ENCODE peak calls at places on chromosomes 4 and X, in six cellular contexts. D is HCT116, R is MM.1S, O is neural progenitor cell, I is H1, V is A673. S is an unnamed sample.

GRCh38 chrX:121579016-121579760 is 531.8 kb downstream of the GLUD2 start:
- DNase-seq in D (peak), R (peak), O (peak), I (no peak), V (peak), S (no peak)

GRCh38 chr4:5278213-5278612 is 226.9 kb downstream of the STK32B start:
- DNase-seq in D (no peak), R (no peak), O (no peak), I (no peak), V (no peak), S (no peak)

GRCh38 chrX:154142950-154143745 is 895 bp upstream of the OPN1LW start:
- DNase-seq in D (no peak), R (no peak), O (no peak), I (no peak), V (no peak), S (no peak)

GRCh38 chrX:154761977-154762528 is 611 bp upstream of the DKC1 start:
- DNase-seq in D (no peak), R (no peak), O (no peak), I (no peak), V (no peak), S (no peak)

GRCh38 chrX:150907474-150907873 is 9.0 kb upstream of the CD99L2 start:
- DNase-seq in D (no peak), R (no peak), O (no peak), I (no peak), V (no peak), S (no peak)

GRCh38 chr4:40197879-40198689 is 1.3 kb downstream of the RHOH start:
- DNase-seq in D (no peak), R (peak), O (no peak), I (no peak), V (peak), S (no peak)

GRCh38 chr4:2335729-2336101 is 73.8 kb upstream of the MXD4 start:
- DNase-seq in D (no peak), R (no peak), O (no peak), I (no peak), V (no peak), S (no peak)

GRCh38 chr4:92381640-92382039 is 77.9 kb downstream of the GRID2 start:
- DNase-seq in D (no peak), R (no peak), O (no peak), I (no peak), V (peak), S (no peak)

GRCh38 chrX:24153796-24154189 is 4.3 kb downstream of the ZFX start:
- DNase-seq in D (no peak), R (no peak), O (no peak), I (no peak), V (no peak), S (peak)

GRCh38 chr4:10587697-10588096 is 96.9 kb downstream of the CLNK start:
- DNase-seq in D (no peak), R (no peak), O (no peak), I (no peak), V (no peak), S (no peak)

GRCh38 chrX:19924285-19924684 is 36.9 kb upstream of the SH3KBP1 start:
- DNase-seq in D (no peak), R (peak), O (no peak), I (no peak), V (no peak), S (no peak)

GRCh38 chr4:186105721-186106335 is 1.3 kb downstream of the FAM149A start:
- DNase-seq in D (no peak), R (peak), O (peak), I (no peak), V (peak), S (no peak)
- TF ChIP-seq EZH2 in D (no peak), R (no peak), O (peak), I (peak), V (peak), S (no peak)

DNA sequence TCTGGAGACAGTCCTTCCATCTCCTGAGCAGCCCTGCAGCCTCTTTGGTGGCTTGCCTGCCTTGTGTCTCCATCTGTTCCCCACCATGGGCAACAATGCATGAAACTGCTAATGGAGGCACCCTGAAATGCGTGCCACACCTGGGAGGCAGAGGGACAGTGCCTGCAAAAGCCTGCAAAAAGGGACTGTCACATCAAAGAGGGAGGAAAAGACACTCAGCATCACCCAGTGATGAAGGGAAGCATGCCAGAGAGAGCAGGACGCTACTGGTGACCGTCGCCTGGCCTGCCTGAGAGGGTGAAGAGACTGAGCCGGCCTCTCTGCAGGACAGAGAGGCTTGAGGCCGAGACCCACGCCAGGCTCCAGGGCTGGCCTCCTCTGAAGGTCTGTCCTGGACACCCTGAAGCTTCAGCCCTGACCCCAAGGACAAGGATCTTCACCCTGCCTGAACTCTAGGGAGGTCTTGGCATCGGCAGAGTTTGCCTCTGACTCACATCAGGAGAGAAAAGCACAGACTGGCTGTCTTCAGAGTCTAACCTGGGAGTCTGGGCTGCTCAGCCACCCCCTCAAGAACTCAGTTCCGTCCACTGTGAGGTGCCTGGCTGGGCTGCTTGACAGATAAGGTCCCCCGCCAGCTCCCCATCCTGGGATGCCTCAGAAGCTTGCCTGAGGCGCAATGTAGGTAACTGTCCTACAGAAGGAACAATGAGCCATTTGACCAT is 8.1 kb downstream of the ACSL1 start:
- DNase-seq in D (no peak), R (no peak), O (no peak), I (no peak), V (no peak), S (no peak)
- H3K27ac ChIP-seq in D (no peak), R (no peak), O (no peak), I (no peak), V (no peak), S (no peak)

GRCh38 chr4:163335384-163335783 is 3.0 kb upstream of the NPY1R start:
- DNase-seq in D (no peak), R (no peak), O (no peak), I (no peak), V (no peak), S (no peak)

GRCh38 chr4:163332526-163333405 is at the start of gene NPY1R:
- DNase-seq in D (peak), R (peak), O (peak), I (peak), V (peak), S (peak)

GRCh38 chr4:163330828-163331628 is 1.4 kb downstream of the NPY1R start:
- DNase-seq in D (no peak), R (no peak), O (no peak), I (no peak), V (peak), S (no peak)

GRCh38 chr4:163331629-163332360 is 601 bp downstream of the NPY1R start:
- DNase-seq in D (no peak), R (no peak), O (peak), I (peak), V (peak), S (no peak)
- TF ChIP-seq EZH2 in D (no peak), R (no peak), O (peak), I (peak), V (no peak), S (no peak)

DNA sequence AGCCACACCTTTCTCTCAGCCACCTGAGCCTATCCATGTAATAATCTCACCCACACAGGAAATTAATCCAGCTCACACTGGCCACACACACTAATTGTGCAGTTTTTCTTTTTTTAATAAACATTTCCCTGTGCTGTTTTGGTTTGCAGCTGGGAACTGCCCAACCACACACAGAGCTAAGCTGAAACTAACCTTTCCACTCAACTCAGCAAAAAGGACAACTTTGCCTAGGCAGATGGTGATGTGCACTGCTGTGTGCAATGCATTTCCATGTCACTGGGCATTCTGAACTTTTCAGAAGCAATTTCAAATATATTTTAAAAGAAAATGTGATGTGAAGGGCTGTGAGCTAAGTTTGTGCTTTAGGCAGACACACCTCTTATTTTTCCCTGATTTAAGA is 70.0 kb upstream of the TLL1 start:
- DNase-seq in D (no peak), R (peak), O (no peak), I (no peak), V (no peak), S (no peak)
- H3K27ac ChIP-seq in D (no peak), R (no peak), O (no peak), I (no peak), V (no peak), S (no peak)

DNA sequence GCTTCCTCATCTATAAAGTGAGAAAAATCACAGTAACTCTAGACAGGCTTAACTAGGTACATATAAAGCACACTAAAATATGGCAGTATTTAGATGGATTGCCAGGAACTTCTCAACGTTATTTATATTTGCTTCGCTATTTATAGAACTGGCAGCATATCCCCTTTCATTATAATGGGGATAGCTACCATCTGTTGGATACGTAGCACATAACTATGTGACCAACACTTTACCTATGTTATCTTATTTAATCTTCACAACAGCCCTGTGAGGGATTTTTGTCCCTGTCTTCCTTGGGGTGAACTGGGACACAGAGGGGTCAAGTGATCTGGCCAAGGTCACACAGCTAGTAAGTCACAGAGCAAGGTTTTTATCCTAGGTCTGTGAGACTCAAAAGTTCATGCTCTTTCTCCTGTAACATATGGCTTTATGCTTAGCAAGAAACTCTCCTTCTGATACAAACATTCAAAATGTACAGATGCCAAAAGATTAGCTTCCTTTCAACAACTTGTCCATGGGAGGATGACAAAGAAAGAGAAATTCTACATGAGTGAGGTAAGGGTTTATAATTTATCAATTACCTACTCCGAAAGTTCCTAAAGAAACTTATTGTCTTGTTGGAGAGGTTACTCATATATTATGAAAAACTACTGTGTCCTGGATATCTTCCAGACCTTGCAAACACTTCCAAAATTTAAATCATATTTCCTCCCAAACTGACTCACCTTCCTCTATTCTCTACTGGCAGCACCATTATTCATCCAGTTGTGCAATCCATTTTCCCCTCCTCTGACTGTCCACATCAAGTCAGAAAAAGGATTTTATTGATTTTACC is 64.9 kb downstream of the ENPEP start:
- DNase-seq in D (no peak), R (no peak), O (no peak), I (no peak), V (peak), S (peak)
- TF ChIP-seq EZH2 in D (no peak), R (no peak), O (no peak), I (no peak), V (no peak), S (no peak)

S was measured in PC-9.